ENCODE peak calls at places on chromosomes 6 and 20, in five cellular contexts. X, B, U, F and H are unnamed samples.

GRCh38 chr6:157106487-157106886 is 216.8 kb downstream of the TMEM242 start:
- DNase-seq in B (no peak), U (no peak), X (no peak), F (no peak), H (no peak)

GRCh38 chr6:163240556-163240955 is 174.0 kb upstream of the QKI start:
- DNase-seq in B (no peak), X (no peak), F (no peak), U (no peak), H (no peak)

GRCh38 chr6:143396497-143397228 is 53.8 kb downstream of the ADAT2 start:
- DNase-seq in B (peak), F (no peak), U (no peak), X (no peak), H (no peak)

GRCh38 chr6:26553739-26554668 is 15.8 kb downstream of the HMGN4 start:
- DNase-seq in F (peak), X (no peak), B (peak), U (no peak), H (no peak)

GRCh38 chr6:10559492-10560150 is 38.5 kb downstream of the GCNT2 start:
- DNase-seq in U (no peak), X (no peak), F (no peak), B (no peak), H (no peak)

GRCh38 chr6:153003294-153003645 is 761 bp upstream of the MTRF1L start:
- DNase-seq in U (no peak), F (no peak), X (no peak), B (peak), H (no peak)

GRCh38 chr6:136566851-136567250 is 16.6 kb upstream of the MAP7 start:
- DNase-seq in B (no peak), X (no peak), U (no peak), F (no peak), H (no peak)

GRCh38 chr6:25816252-25816651 is 15.6 kb downstream of the SLC17A1 start:
- DNase-seq in F (no peak), B (no peak), X (no peak), U (no peak), H (no peak)

GRCh38 chr6:111552241-111552744 is 53.4 kb downstream of the TRAF3IP2 start:
- DNase-seq in B (no peak), X (no peak), U (peak), F (no peak), H (peak)

GRCh38 chr6:165615629-165616028 is 47.4 kb downstream of the PDE10A start:
- DNase-seq in X (peak), F (no peak), U (no peak), B (no peak), H (no peak)

GRCh38 chr6:46715106-46715505 is 20.1 kb downstream of the PLA2G7 start:
- DNase-seq in F (no peak), B (no peak), X (no peak), U (no peak), H (no peak)

GRCh38 chr6:46719099-46719498 is 16.1 kb downstream of the PLA2G7 start:
- DNase-seq in X (no peak), F (no peak), U (no peak), B (no peak), H (no peak)
- TF ChIP-seq SUZ12 in X (no peak), F (no peak), U (no peak), B (no peak), H (no peak)

DNA sequence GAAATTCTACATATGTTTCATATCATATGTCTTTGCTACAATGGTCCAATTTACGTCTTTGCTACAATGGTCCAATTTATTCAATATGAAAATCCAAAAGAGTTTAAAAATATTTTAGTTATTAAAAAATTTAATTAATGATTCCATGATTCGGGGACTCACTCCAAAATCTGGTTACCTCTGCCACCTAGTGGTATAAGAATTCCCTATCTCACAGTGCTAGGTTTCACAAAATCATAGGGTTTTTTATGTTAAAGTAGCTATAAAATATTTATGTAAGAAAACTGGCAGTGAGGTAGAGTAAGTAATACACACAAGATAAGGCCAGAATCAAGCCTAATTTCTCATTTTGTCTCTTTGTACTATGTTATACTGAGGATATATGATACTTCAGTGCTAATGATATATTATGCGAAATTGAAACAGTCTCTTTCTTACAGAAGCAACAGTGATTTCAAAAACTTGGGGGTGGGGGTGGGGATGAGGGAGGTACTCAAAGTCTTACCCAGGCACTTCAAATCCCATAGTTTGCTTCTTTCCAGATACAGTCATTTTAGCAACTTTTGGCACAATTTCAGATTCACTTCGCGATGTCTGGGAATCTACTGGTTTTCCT is 52.3 kb downstream of the HBS1L start:
- DNase-seq in B (peak), F (no peak), U (no peak), X (no peak), H (peak)
- TF ChIP-seq SUZ12 in B (no peak), F (no peak), U (no peak), X (no peak), H (no peak)

GRCh38 chr6:88359530-88360202 is 193.5 kb upstream of the CNR1 start:
- DNase-seq in B (no peak), U (no peak), F (no peak), X (no peak), H (no peak)
- TF ChIP-seq SUZ12 in B (no peak), U (no peak), F (no peak), X (no peak), H (no peak)

DNA sequence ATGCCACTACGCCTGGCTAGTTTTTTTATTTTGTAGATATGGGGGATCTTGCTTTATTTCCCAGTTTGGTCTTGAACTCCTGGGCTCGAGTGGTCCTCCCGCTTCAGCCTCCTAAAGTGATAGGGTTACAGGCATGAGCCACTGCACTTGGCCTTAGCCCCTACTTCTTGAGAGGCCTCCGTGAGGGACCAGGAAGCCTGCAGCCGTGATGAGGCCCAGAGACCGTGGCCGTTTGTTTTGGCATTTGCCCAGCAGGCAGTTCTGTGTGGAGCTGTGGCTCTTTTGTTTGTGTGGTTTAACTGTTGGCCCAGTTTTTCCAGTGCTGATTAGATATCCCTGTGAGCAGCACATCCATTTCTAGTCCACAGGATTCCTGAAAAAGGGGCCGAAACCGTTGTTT is 39.8 kb downstream of the SRSF3 start:
- DNase-seq in F (no peak), X (no peak), B (peak), U (no peak), H (no peak)
- TF ChIP-seq SUZ12 in F (no peak), X (no peak), B (no peak), U (no peak), H (no peak)

GRCh38 chr20:1401431-1401907 is 8.6 kb upstream of the FKBP1A start:
- DNase-seq in X (no peak), F (no peak), U (no peak), B (peak), H (no peak)
- TF ChIP-seq SUZ12 in X (no peak), F (no peak), U (no peak), B (no peak), H (no peak)